ENCODE peak calls at places on chromosome 4, in ten cellular contexts. S, A, V, Y, E, T, Q, K, J and G are unnamed samples.

GRCh38 chr4:138062929-138063328 is 179.2 kb downstream of the SLC7A11 start:
- DNase-seq in Y (no peak), E (no peak), J (peak), K (no peak), A (peak), Q (peak), V (no peak), S (peak), T (peak), G (peak)

GRCh38 chr4:172630289-172630688 is 538.3 kb upstream of the GALNT7 start:
- DNase-seq in Y (no peak), J (no peak), K (no peak), S (no peak), A (no peak), V (no peak), Q (no peak), E (no peak), T (no peak), G (no peak)

GRCh38 chr4:53654300-53654758 is 63.0 kb upstream of the LNX1 start:
- DNase-seq in J (peak), Y (peak), A (peak), E (no peak), T (peak), S (peak), K (no peak), V (no peak), Q (peak), G (peak)

GRCh38 chr4:122625156-122625555 is 4.3 kb upstream of the IL21 start:
- DNase-seq in K (no peak), S (peak), Y (no peak), E (no peak), V (no peak), J (no peak), A (peak), T (peak), Q (no peak), G (peak)

GRCh38 chr4:26032142-26032541 is 118.1 kb downstream of the SMIM20 start:
- DNase-seq in K (peak), S (peak), J (peak), E (no peak), Q (peak), V (no peak), Y (no peak), T (peak), A (peak), G (peak)

GRCh38 chr4:61425315-61425714 is 225.2 kb downstream of the ADGRL3 start:
- DNase-seq in Q (no peak), T (no peak), J (peak), S (no peak), A (no peak), E (no peak), V (no peak), Y (no peak), K (no peak), G (no peak)

GRCh38 chr4:8746523-8747466 is 124.8 kb downstream of the HMX1 start:
- DNase-seq in A (no peak), Q (no peak), J (no peak), S (no peak), V (no peak), E (no peak), Y (no peak), K (peak), T (no peak), G (no peak)

GRCh38 chr4:85910985-85911384 is 436.0 kb downstream of the ARHGAP24 start:
- DNase-seq in K (no peak), Q (no peak), A (no peak), S (no peak), V (no peak), J (no peak), E (no peak), T (no peak), Y (no peak), G (no peak)

GRCh38 chr4:2281575-2282343 is 19.9 kb upstream of the MXD4 start:
- DNase-seq in A (no peak), Q (no peak), V (no peak), E (no peak), K (peak), T (peak), Y (peak), S (no peak), J (no peak), G (no peak)

GRCh38 chr4:151486166-151486565 is 77.2 kb downstream of the FHIP1A start:
- DNase-seq in J (no peak), V (no peak), Q (peak), E (no peak), A (peak), S (no peak), Y (no peak), K (no peak), T (peak), G (peak)

DNA sequence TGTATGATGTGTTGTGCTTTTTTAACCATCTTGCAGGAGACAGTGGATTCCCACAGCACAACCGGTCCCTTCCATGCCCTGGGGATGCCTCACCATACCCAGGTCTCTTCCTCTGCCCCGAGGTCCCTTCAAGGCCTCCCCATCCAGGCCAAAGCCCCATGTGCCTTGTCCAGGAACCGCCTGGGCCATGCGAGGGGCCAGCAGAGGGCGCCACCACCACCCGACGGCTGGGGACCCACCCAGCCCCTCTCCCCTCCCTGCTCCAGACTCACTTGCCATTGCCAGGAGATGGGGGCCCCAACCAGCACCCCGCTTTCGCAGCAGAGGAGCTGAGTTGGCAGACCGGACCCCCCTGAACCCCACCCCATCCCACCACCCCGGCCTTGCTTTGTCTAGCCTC is 485.5 kb downstream of the TRAM1L1 start:
- DNase-seq in A (no peak), J (no peak), E (peak), T (no peak), K (peak), V (no peak), Q (no peak), S (no peak), Y (no peak), G (no peak)
- TF ChIP-seq CTCF in A (no peak), J (no peak), E (no peak), T (no peak), K (peak), V (no peak), Q (no peak), S (no peak), Y (peak), G (no peak)

GRCh38 chr4:102536768-102537167 is 35.6 kb downstream of the NFKB1 start:
- DNase-seq in J (no peak), V (no peak), K (no peak), T (no peak), E (no peak), S (no peak), A (no peak), Q (no peak), Y (no peak), G (no peak)

GRCh38 chr4:102533916-102534315 is 32.8 kb downstream of the NFKB1 start:
- DNase-seq in E (no peak), S (no peak), J (peak), A (no peak), K (no peak), Y (no peak), V (no peak), Q (no peak), T (no peak), G (no peak)

GRCh38 chr4:102534845-102535244 is 33.7 kb downstream of the NFKB1 start:
- DNase-seq in V (no peak), T (no peak), A (no peak), Y (no peak), Q (no peak), E (no peak), J (no peak), S (no peak), K (no peak), G (no peak)

GRCh38 chr4:102535398-102536082 is 34.4 kb downstream of the NFKB1 start:
- DNase-seq in V (no peak), E (no peak), S (peak), Y (no peak), Q (peak), T (peak), J (peak), A (peak), K (no peak), G (peak)

GRCh38 chr4:102537280-102537679 is 36.1 kb downstream of the NFKB1 start:
- DNase-seq in V (no peak), Y (no peak), E (no peak), J (peak), Q (peak), K (no peak), A (no peak), T (no peak), S (peak), G (no peak)
- TF ChIP-seq CTCF in V (no peak), Y (no peak), E (no peak), J (no peak), Q (no peak), K (no peak), A (no peak), T (no peak), S (no peak), G (no peak)

DNA sequence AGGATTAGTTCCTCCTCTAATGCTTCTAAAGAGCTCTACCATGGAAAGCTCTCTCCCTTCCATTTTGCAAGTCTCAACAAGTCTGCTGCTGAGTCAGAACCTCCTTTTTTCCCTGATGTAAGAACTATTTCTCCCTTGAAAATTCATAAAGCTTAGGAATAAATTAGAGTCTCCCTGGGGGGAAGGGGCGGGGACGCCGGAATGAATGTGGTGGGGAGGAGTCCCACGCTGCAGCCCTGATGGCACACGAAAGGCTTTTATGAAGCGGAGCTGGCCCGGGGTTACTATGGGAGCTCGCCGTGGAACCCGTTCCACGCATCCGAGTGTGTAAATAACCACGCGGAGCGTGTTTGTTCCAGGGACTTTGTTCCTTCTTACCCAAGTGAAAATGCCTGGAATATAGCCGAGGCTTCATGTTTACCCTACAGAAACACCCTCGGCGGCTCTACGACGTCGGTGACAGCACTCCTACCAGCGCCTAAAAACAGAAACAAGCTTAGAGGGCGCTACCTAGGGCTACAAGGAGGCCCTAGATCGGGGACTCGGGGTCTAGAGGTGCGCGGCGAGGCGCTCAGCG is 945 bp upstream of the CPEB2 start:
- DNase-seq in E (peak), Y (no peak), S (peak), V (peak), T (peak), A (peak), J (peak), Q (peak), K (peak), G (peak)
- TF ChIP-seq CTCF in E (no peak), Y (no peak), S (no peak), V (peak), T (no peak), A (no peak), J (no peak), Q (peak), K (no peak), G (peak)

GRCh38 chr4:21203416-21203815 is 503.2 kb downstream of the PACRGL start:
- DNase-seq in J (no peak), K (no peak), A (no peak), E (no peak), T (no peak), V (no peak), Q (no peak), Y (no peak), S (no peak), G (no peak)
- TF ChIP-seq CTCF in J (no peak), K (no peak), A (no peak), E (no peak), T (no peak), V (no peak), Q (no peak), Y (no peak), S (no peak), G (no peak)

GRCh38 chr4:126916626-126917140 is 716.1 kb upstream of the INTU start:
- DNase-seq in V (no peak), A (peak), E (no peak), J (peak), K (no peak), Y (no peak), T (peak), S (peak), Q (peak), G (peak)
- TF ChIP-seq CTCF in V (no peak), A (no peak), E (no peak), J (no peak), K (no peak), Y (no peak), T (no peak), S (peak), Q (no peak), G (peak)

GRCh38 chr4:70818173-70818856 is 21.4 kb downstream of the GRSF1 start:
- DNase-seq in S (no peak), K (no peak), E (no peak), J (no peak), T (no peak), A (no peak), Y (no peak), V (no peak), Q (no peak), G (no peak)

GRCh38 chr4:70815370-70815769 is 24.3 kb downstream of the GRSF1 start:
- DNase-seq in V (no peak), J (no peak), E (no peak), T (no peak), K (no peak), Q (no peak), A (no peak), S (no peak), Y (no peak), G (no peak)

GRCh38 chr4:70818921-70819320 is 20.8 kb downstream of the GRSF1 start:
- DNase-seq in Q (no peak), J (no peak), V (no peak), Y (no peak), A (no peak), T (no peak), E (no peak), S (no peak), K (no peak), G (no peak)

GRCh38 chr4:70816894-70817293 is 22.8 kb downstream of the GRSF1 start:
- DNase-seq in T (no peak), E (no peak), J (no peak), S (no peak), K (no peak), A (no peak), Q (no peak), Y (no peak), V (no peak), G (no peak)
- TF ChIP-seq CTCF in T (no peak), E (no peak), J (no peak), S (no peak), K (no peak), A (no peak), Q (no peak), Y (no peak), V (no peak), G (no peak)

DNA sequence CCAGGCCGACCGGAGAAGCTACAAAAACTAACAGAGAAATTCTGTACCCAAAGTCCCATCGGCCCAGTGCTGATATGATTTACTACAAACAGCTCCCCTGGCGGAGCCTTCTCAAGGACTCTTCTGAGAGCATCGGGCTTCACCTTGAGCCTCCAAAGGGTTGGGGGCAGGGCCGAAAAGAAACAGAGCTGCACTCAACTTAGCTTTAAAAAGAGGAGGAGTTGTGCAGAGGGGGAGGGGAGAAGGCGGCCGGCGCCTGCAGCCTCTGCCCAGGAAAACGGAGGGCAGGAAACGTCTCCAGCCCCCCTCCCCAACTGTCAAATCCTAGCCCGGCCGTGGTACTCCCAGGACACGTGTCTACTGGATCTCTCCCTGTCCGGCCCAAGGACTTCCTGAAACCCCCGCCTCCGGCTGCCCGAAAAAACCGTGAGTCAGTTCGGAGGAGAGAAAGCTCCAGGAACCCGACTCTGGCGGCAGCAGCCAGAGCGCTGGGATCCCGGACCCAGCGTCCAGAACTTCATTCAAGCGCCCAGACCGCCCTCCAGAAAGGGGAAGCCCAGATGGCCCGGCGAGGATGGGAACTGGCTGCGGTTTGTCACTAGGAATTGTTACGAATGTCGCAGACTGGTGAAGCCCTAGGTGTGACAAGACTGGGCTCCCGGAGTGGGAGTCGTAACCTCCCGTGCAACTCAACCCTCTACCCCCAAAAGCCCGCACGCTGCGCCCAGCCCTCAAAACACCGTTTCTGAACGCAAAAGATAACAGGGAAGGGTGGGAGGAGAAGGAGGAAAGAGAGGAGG is 1.0 kb downstream of the ADAMTS3 start:
- DNase-seq in Y (no peak), A (peak), S (peak), K (peak), E (peak), Q (peak), V (peak), T (peak), J (peak), G (peak)
- TF ChIP-seq CTCF in Y (no peak), A (peak), S (peak), K (peak), E (peak), Q (peak), V (peak), T (peak), J (peak), G (peak)

DNA sequence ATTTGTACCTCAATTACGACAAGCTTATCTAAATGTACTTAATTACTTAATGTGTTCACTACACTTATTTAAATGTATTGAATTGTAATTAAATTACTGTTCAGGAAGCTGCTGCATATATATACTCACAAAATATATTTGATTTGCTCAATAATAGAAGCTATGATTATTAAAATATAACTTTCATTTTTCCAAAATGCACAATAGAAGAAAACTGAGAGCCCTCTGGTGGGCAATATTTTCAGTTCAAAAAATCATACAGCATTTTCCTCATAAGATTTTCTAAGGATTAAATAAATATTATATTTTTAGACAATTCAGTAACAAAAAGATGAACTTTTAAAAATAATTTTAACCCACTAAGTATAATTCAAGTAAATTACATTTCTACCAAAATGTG is 217.3 kb downstream of the DKK2 start:
- DNase-seq in Q (no peak), Y (no peak), A (no peak), K (no peak), J (no peak), V (no peak), T (peak), S (peak), E (no peak), G (no peak)
- TF ChIP-seq CTCF in Q (peak), Y (no peak), A (peak), K (no peak), J (no peak), V (peak), T (peak), S (no peak), E (no peak), G (peak)

GRCh38 chr4:5755679-5756078 is 44.7 kb downstream of the EVC start:
- DNase-seq in A (no peak), V (no peak), Q (no peak), J (no peak), S (no peak), E (no peak), T (no peak), K (no peak), Y (no peak), G (no peak)

GRCh38 chr4:5757536-5757935 is 46.5 kb downstream of the EVC start:
- DNase-seq in A (no peak), K (no peak), S (no peak), Y (no peak), V (no peak), E (no peak), T (peak), Q (no peak), J (peak), G (no peak)

GRCh38 chr4:5756271-5756670 is 45.3 kb downstream of the EVC start:
- DNase-seq in S (no peak), V (no peak), Y (no peak), J (no peak), Q (no peak), K (no peak), T (no peak), A (no peak), E (no peak), G (no peak)

GRCh38 chr4:5757954-5758353 is 47.0 kb downstream of the EVC start:
- DNase-seq in E (no peak), Q (no peak), Y (no peak), T (no peak), A (no peak), J (no peak), K (no peak), S (no peak), V (no peak), G (no peak)

GRCh38 chr4:5757091-5757490 is 46.1 kb downstream of the EVC start:
- DNase-seq in T (no peak), Q (no peak), A (no peak), S (no peak), J (no peak), V (no peak), Y (no peak), E (no peak), K (no peak), G (no peak)
- TF ChIP-seq CTCF in T (no peak), Q (no peak), A (no peak), S (no peak), J (no peak), V (no peak), Y (no peak), E (no peak), K (peak), G (peak)

DNA sequence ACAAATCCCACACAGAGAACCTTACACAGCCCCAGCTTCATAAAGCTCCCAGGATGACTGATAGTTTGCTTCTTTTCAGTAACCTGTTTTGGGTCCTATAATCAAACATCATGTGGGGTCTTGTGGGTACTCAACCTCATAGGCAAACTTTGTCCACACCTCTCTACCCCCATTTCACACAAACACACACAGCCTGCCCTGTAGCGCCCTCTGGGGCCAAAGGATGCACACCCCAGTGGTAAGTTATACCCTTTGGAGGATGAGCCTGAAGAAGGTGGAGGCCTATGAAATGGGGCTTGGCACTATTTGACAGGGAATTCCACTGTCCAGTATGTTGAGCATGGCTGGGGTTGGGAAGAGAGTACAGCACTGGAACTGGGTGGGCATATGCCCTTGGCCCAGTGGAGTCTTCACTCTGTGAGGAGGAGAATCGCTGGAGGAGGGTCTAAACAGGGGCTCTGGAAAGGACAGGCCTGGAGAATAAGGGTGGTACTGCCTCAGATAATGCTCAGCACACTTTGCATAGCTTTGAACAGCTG is 30.5 kb upstream of the COL25A1 start:
- DNase-seq in Y (no peak), A (no peak), Q (no peak), J (no peak), T (peak), V (no peak), K (peak), S (no peak), E (no peak), G (no peak)
- TF ChIP-seq CTCF in Y (peak), A (peak), Q (peak), J (no peak), T (peak), V (peak), K (peak), S (no peak), E (peak), G (peak)